ENCODE peak calls at places on chromosomes 1 and 21, in four cellular contexts. G is kidney tubule cell, J is HEK293T, T is H54. D is an unnamed sample.
A peak's percentile ranks its signal among the peaks of the same experiment; 100 is the strongest.

GRCh38 chr1:214840366-214840765 is 237.4 kb downstream of the CENPF start:
- DNase-seq in J (no peak), T (no peak), G (peak; percentile 60), D (no peak)

GRCh38 chr1:199978408-199978940 is 49.0 kb upstream of the NR5A2 start:
- DNase-seq in G (no peak), J (no peak), T (no peak), D (no peak)

GRCh38 chr1:99737016-99737415 is 29.4 kb downstream of the FRRS1 start:
- DNase-seq in T (peak; percentile 9), G (peak; percentile 73), J (peak; percentile 72), D (peak; percentile 67)

GRCh38 chr1:164659621-164660414 is 100.8 kb downstream of the PBX1 start:
- DNase-seq in G (no peak), T (no peak), J (no peak), D (no peak)

GRCh38 chr1:6288026-6288425 is 27.1 kb upstream of the GPR153 start:
- DNase-seq in T (no peak), J (no peak), G (no peak), D (no peak)

GRCh38 chr1:39110325-39110851 is 84.2 kb downstream of the NDUFS5 start:
- DNase-seq in J (no peak), G (peak; percentile 51), T (peak; percentile 32), D (no peak)

GRCh38 chr21:14271053-14271452 is 55.1 kb downstream of the RBM11 start:
- DNase-seq in J (no peak), G (no peak), T (no peak), D (no peak)

GRCh38 chr1:152148991-152149390 is 10.0 kb downstream of the RPTN start:
- DNase-seq in T (no peak), G (no peak), J (no peak), D (no peak)

GRCh38 chr1:234555390-234556112 is 54.4 kb downstream of the IRF2BP2 start:
- DNase-seq in T (no peak), G (peak; percentile 40), J (no peak), D (no peak)

GRCh38 chr1:86915737-86916235 is 1.4 kb downstream of the HS2ST1 start:
- DNase-seq in J (no peak), G (no peak), T (no peak), D (no peak)

GRCh38 chr1:40818264-40818961 is 34.8 kb downstream of the KCNQ4 start:
- DNase-seq in T (no peak), J (no peak), G (no peak), D (no peak)

GRCh38 chr1:10510520-10511493 is 36.1 kb downstream of the PEX14 start:
- DNase-seq in G (peak; percentile 85), J (no peak), T (peak; percentile 33), D (peak; percentile 84)

GRCh38 chr1:147651466-147651865 is 18.9 kb downstream of the ACP6 start:
- DNase-seq in J (no peak), G (peak; percentile 92), T (no peak), D (no peak)

GRCh38 chr1:64653466-64653865 is 91.4 kb upstream of the RAVER2 start:
- DNase-seq in G (no peak), J (no peak), T (no peak), D (no peak)

GRCh38 chr1:209937996-209938959 is at the start of gene SYT14:
- DNase-seq in G (peak; percentile 49), J (peak; percentile 81), T (peak; percentile 81), D (no peak)

GRCh38 chr1:4177425-4178150 is 277.5 kb upstream of the C1orf174 start:
- DNase-seq in G (no peak), T (no peak), J (no peak), D (no peak)

GRCh38 chr1:174080819-174081218 is 58.7 kb upstream of the RC3H1 start:
- DNase-seq in G (no peak), T (no peak), J (no peak), D (no peak)

GRCh38 chr1:165738794-165739193 is 29.9 kb downstream of the TMCO1 start:
- DNase-seq in G (no peak), J (no peak), T (no peak), D (no peak)

GRCh38 chr1:46131727-46132528 is 501 bp downstream of the PIK3R3 start:
- DNase-seq in G (peak; percentile 31), T (no peak), J (peak; percentile 16), D (no peak)

GRCh38 chr1:159091547-159092397 is 15.2 kb upstream of the AIM2 start:
- DNase-seq in G (peak; percentile 31), J (no peak), T (no peak), D (no peak)

GRCh38 chr1:224435318-224435763 is 744 bp upstream of the WDR26 start:
- DNase-seq in G (peak; percentile 38), J (peak; percentile 39), T (peak; percentile 51), D (no peak)

GRCh38 chr1:245771521-245772281 is 616.9 kb downstream of the KIF26B start:
- DNase-seq in T (peak; percentile 13), G (peak; percentile 15), J (no peak), D (no peak)

GRCh38 chr1:94554611-94555010 is 13.1 kb upstream of the F3 start:
- DNase-seq in J (no peak), G (no peak), T (no peak), D (no peak)

GRCh38 chr1:2437617-2438016 is 25.3 kb upstream of the PEX10 start:
- DNase-seq in J (no peak), G (no peak), T (no peak), D (no peak)

GRCh38 chr1:118960026-118960561 is 28.0 kb downstream of the TBX15 start:
- DNase-seq in G (peak; percentile 76), J (no peak), T (no peak), D (no peak)

D was measured in NCI-H460.